ENCODE peak calls at places on chromosomes 11 and 22, in five cellular contexts. One of them, this sample, is unnamed. For H3K9me3, the result is how much of the 10 kb centered on the place peaks cover.

GRCh38 chr22:36971726-36972125 is 47.5 kb downstream of the TST start:
- DNase-seq in CD8-positive, alpha-beta memory T cell: no peak
- DNase-seq in cardiac muscle cell: no peak
- DNase-seq in lung: no peak
- DNase-seq in MG63: no peak
- DNase-seq in this sample: no peak

GRCh38 chr11:72598901-72599300 is 75.3 kb downstream of the PDE2A start:
- DNase-seq in CD8-positive, alpha-beta memory T cell: no peak
- DNase-seq in cardiac muscle cell: peak
- DNase-seq in lung: no peak
- DNase-seq in MG63: peak
- DNase-seq in this sample: no peak

GRCh38 chr11:62064221-62064620 is 59.6 kb upstream of the INCENP start:
- DNase-seq in CD8-positive, alpha-beta memory T cell: no peak
- DNase-seq in cardiac muscle cell: no peak
- DNase-seq in lung: no peak
- DNase-seq in MG63: no peak
- DNase-seq in this sample: no peak

GRCh38 chr22:20600137-20600673 is 92.8 kb downstream of the MED15 start:
- DNase-seq in CD8-positive, alpha-beta memory T cell: no peak
- DNase-seq in cardiac muscle cell: no peak
- DNase-seq in lung: no peak
- DNase-seq in MG63: no peak
- DNase-seq in this sample: no peak

GRCh38 chr11:84648413-84648812 is 978.7 kb downstream of the DLG2 start:
- DNase-seq in CD8-positive, alpha-beta memory T cell: no peak
- DNase-seq in cardiac muscle cell: no peak
- DNase-seq in lung: no peak
- DNase-seq in MG63: no peak
- DNase-seq in this sample: no peak

GRCh38 chr11:114288139-114288538 is 8.1 kb upstream of the NNMT start:
- DNase-seq in CD8-positive, alpha-beta memory T cell: no peak
- DNase-seq in cardiac muscle cell: no peak
- DNase-seq in lung: no peak
- DNase-seq in MG63: no peak
- DNase-seq in this sample: no peak

GRCh38 chr11:59368238-59369022 is 9.7 kb downstream of the OR5AN1 start:
- DNase-seq in CD8-positive, alpha-beta memory T cell: no peak
- DNase-seq in cardiac muscle cell: no peak
- DNase-seq in lung: no peak
- DNase-seq in MG63: no peak
- DNase-seq in this sample: no peak

GRCh38 chr11:32386770-32387377 is 48.5 kb downstream of the WT1 start:
- DNase-seq in CD8-positive, alpha-beta memory T cell: no peak
- DNase-seq in cardiac muscle cell: peak
- DNase-seq in lung: no peak
- DNase-seq in MG63: no peak
- DNase-seq in this sample: no peak

GRCh38 chr22:47357086-47357485 is 594.6 kb downstream of the TBC1D22A start:
- DNase-seq in CD8-positive, alpha-beta memory T cell: no peak
- DNase-seq in cardiac muscle cell: no peak
- DNase-seq in lung: no peak
- DNase-seq in MG63: no peak
- DNase-seq in this sample: no peak
- H3K9me3 ChIP-seq in CD8-positive, alpha-beta memory T cell: under half
- H3K9me3 ChIP-seq in cardiac muscle cell: under half
- H3K9me3 ChIP-seq in lung: under half
- H3K9me3 ChIP-seq in MG63: under half
- H3K9me3 ChIP-seq in this sample: under half

DNA sequence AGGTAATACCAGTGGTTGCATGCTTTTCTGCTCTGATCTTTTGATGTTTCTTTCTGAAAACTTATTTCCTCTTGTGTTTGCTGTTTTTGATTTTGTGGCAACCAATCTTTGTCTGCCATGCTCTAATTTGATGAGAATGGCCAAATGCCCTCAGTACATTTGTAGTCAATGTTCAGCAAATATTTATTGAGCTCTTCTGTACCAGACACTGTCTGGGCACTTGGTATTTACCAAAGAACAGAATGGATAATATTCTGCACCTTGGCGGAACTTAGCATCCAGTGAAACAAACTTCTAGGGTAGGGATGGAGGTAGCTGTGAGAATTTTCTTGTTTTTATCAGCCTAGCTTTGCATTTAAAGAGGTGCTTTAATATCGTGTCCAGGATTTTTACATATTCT is 19.6 kb downstream of the PPP6R3 start:
- DNase-seq in CD8-positive, alpha-beta memory T cell: no peak
- DNase-seq in cardiac muscle cell: no peak
- DNase-seq in lung: no peak
- DNase-seq in MG63: no peak
- DNase-seq in this sample: no peak
- H3K9me3 ChIP-seq in CD8-positive, alpha-beta memory T cell: under half
- H3K9me3 ChIP-seq in cardiac muscle cell: under half
- H3K9me3 ChIP-seq in lung: under half
- H3K9me3 ChIP-seq in MG63: under half
- H3K9me3 ChIP-seq in this sample: under half

GRCh38 chr11:87043894-87044293 is 6.2 kb downstream of the TMEM135 start:
- DNase-seq in CD8-positive, alpha-beta memory T cell: no peak
- DNase-seq in cardiac muscle cell: no peak
- DNase-seq in lung: no peak
- DNase-seq in MG63: no peak
- DNase-seq in this sample: no peak

GRCh38 chr11:87046824-87047223 is 9.1 kb downstream of the TMEM135 start:
- DNase-seq in CD8-positive, alpha-beta memory T cell: no peak
- DNase-seq in cardiac muscle cell: no peak
- DNase-seq in lung: no peak
- DNase-seq in MG63: no peak
- DNase-seq in this sample: no peak
- H3K9me3 ChIP-seq in CD8-positive, alpha-beta memory T cell: under half
- H3K9me3 ChIP-seq in cardiac muscle cell: under half
- H3K9me3 ChIP-seq in lung: under half
- H3K9me3 ChIP-seq in MG63: under half
- H3K9me3 ChIP-seq in this sample: under half

GRCh38 chr22:47374273-47374771 is 611.9 kb downstream of the TBC1D22A start:
- DNase-seq in CD8-positive, alpha-beta memory T cell: no peak
- DNase-seq in cardiac muscle cell: no peak
- DNase-seq in lung: no peak
- DNase-seq in MG63: no peak
- DNase-seq in this sample: no peak
- H3K9me3 ChIP-seq in CD8-positive, alpha-beta memory T cell: under half
- H3K9me3 ChIP-seq in cardiac muscle cell: under half
- H3K9me3 ChIP-seq in lung: under half
- H3K9me3 ChIP-seq in MG63: under half
- H3K9me3 ChIP-seq in this sample: under half

GRCh38 chr11:71140206-71140919 is 112.0 kb downstream of the SHANK2 start:
- DNase-seq in CD8-positive, alpha-beta memory T cell: no peak
- DNase-seq in cardiac muscle cell: no peak
- DNase-seq in lung: peak
- DNase-seq in MG63: no peak
- DNase-seq in this sample: no peak

GRCh38 chr11:71138737-71139425 is 113.5 kb downstream of the SHANK2 start:
- DNase-seq in CD8-positive, alpha-beta memory T cell: no peak
- DNase-seq in cardiac muscle cell: no peak
- DNase-seq in lung: no peak
- DNase-seq in MG63: no peak
- DNase-seq in this sample: no peak

GRCh38 chr11:71137376-71137775 is 115.0 kb downstream of the SHANK2 start:
- DNase-seq in CD8-positive, alpha-beta memory T cell: no peak
- DNase-seq in cardiac muscle cell: no peak
- DNase-seq in lung: no peak
- DNase-seq in MG63: no peak
- DNase-seq in this sample: no peak

GRCh38 chr11:71136095-71136845 is 116.1 kb downstream of the SHANK2 start:
- DNase-seq in CD8-positive, alpha-beta memory T cell: no peak
- DNase-seq in cardiac muscle cell: no peak
- DNase-seq in lung: no peak
- DNase-seq in MG63: no peak
- DNase-seq in this sample: no peak

DNA sequence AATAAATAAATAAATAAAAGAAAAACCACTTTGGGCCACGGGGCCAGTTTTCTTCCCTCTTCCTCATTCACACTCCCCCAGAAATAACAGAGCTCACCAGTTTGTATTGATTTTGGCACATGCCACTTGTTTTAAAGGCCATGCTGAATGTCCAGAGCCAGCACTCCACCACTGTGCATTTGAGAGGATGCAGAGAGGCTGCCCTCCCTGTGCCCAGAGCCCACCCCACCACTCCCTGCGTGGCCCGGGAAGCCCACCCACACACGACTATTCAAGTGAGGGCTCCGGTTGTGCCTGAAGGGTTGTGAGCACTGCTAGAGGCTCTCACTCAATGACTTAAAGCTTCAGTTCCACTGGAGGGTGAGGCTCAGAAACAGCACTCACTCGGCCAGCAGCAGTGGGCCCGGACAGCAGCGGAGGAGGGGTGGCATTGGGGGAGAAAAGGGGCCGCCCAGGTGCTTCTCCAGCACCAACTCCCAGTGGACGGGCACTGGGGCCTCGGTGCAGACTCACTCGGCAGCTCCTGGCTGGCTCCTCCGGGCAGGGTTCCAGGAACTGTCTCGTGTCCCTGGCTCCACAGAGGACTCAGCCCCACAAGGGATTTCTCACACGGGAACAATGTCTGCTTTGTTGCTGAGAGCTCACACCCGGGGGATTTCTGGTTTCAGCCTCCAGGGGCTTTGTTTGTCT is 112.7 kb downstream of the SHANK2 start:
- DNase-seq in CD8-positive, alpha-beta memory T cell: no peak
- DNase-seq in cardiac muscle cell: peak
- DNase-seq in lung: peak
- DNase-seq in MG63: peak
- DNase-seq in this sample: no peak
- H3K9me3 ChIP-seq in CD8-positive, alpha-beta memory T cell: under half
- H3K9me3 ChIP-seq in cardiac muscle cell: under half
- H3K9me3 ChIP-seq in lung: under half
- H3K9me3 ChIP-seq in MG63: under half
- H3K9me3 ChIP-seq in this sample: under half

DNA sequence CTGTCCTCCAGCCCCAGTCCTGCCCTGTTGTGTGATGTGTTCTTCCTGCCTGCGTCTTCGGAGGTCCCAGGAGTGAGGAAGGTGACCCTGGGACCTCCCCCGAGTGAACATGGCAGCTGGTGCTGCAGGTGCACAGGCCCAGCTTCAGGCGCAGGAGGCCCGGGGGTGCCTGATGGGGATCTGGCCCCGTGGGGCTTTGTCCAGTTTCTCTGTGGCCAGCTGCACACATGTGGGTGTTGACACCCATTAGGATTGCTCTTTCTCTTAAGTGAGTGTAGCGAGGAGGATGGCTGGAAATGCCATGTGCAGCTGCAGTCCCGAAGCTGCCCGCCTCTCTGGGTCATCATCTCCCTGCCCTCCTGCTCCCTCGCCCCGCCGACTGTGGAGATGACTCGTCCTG is 1279.7 kb downstream of the BRD1 start:
- DNase-seq in CD8-positive, alpha-beta memory T cell: no peak
- DNase-seq in cardiac muscle cell: no peak
- DNase-seq in lung: no peak
- DNase-seq in MG63: no peak
- DNase-seq in this sample: no peak
- H3K9me3 ChIP-seq in CD8-positive, alpha-beta memory T cell: under half
- H3K9me3 ChIP-seq in cardiac muscle cell: under half
- H3K9me3 ChIP-seq in lung: under half
- H3K9me3 ChIP-seq in MG63: under half
- H3K9me3 ChIP-seq in this sample: under half